ENCODE peak calls at places on chromosome 1, in nine cellular contexts. One of them, this sample, is unnamed.

GRCh38 chr1:160629286-160630210 is 17.3 kb downstream of the SLAMF1 start:
- DNase-seq in sigmoid colon: no peak
- DNase-seq in stomach: peak
- DNase-seq in Peyer's patch: no peak
- DNase-seq in tibial nerve: no peak
- DNase-seq in heart left ventricle: peak
- DNase-seq in transverse colon: peak
- DNase-seq in esophagus squamous epithelium: no peak
- DNase-seq in HCT116: no peak
- DNase-seq in this sample: no peak

GRCh38 chr1:202279806-202280205 is 61.9 kb downstream of the UBE2T start:
- DNase-seq in sigmoid colon: no peak
- DNase-seq in stomach: no peak
- DNase-seq in Peyer's patch: no peak
- DNase-seq in tibial nerve: no peak
- DNase-seq in heart left ventricle: no peak
- DNase-seq in transverse colon: no peak
- DNase-seq in esophagus squamous epithelium: no peak
- DNase-seq in HCT116: no peak
- DNase-seq in this sample: no peak

GRCh38 chr1:20840731-20841130 is 53.6 kb upstream of the HP1BP3 start:
- DNase-seq in sigmoid colon: no peak
- DNase-seq in stomach: no peak
- DNase-seq in Peyer's patch: no peak
- DNase-seq in tibial nerve: no peak
- DNase-seq in heart left ventricle: no peak
- DNase-seq in transverse colon: no peak
- DNase-seq in esophagus squamous epithelium: no peak
- DNase-seq in HCT116: no peak
- DNase-seq in this sample: no peak

GRCh38 chr1:81936838-81937237 is 136.1 kb downstream of the ADGRL2 start:
- DNase-seq in sigmoid colon: no peak
- DNase-seq in stomach: no peak
- DNase-seq in Peyer's patch: no peak
- DNase-seq in tibial nerve: no peak
- DNase-seq in heart left ventricle: no peak
- DNase-seq in transverse colon: no peak
- DNase-seq in esophagus squamous epithelium: no peak
- DNase-seq in HCT116: no peak
- DNase-seq in this sample: no peak

GRCh38 chr1:30397576-30397975 is 325.8 kb downstream of the MATN1 start:
- DNase-seq in sigmoid colon: peak
- DNase-seq in stomach: no peak
- DNase-seq in Peyer's patch: no peak
- DNase-seq in tibial nerve: no peak
- DNase-seq in heart left ventricle: no peak
- DNase-seq in transverse colon: no peak
- DNase-seq in esophagus squamous epithelium: no peak
- DNase-seq in HCT116: no peak
- DNase-seq in this sample: no peak

GRCh38 chr1:160637821-160638539 is 8.9 kb downstream of the SLAMF1 start:
- DNase-seq in sigmoid colon: no peak
- DNase-seq in stomach: no peak
- DNase-seq in Peyer's patch: no peak
- DNase-seq in tibial nerve: no peak
- DNase-seq in heart left ventricle: no peak
- DNase-seq in transverse colon: no peak
- DNase-seq in esophagus squamous epithelium: no peak
- DNase-seq in HCT116: no peak
- DNase-seq in this sample: no peak

GRCh38 chr1:165949335-165950130 is 122.1 kb downstream of the UCK2 start:
- DNase-seq in sigmoid colon: no peak
- DNase-seq in stomach: no peak
- DNase-seq in Peyer's patch: no peak
- DNase-seq in tibial nerve: no peak
- DNase-seq in heart left ventricle: no peak
- DNase-seq in transverse colon: no peak
- DNase-seq in esophagus squamous epithelium: no peak
- DNase-seq in HCT116: no peak
- DNase-seq in this sample: no peak

GRCh38 chr1:1109743-1110142 is 6.1 kb downstream of the C1orf159 start:
- DNase-seq in sigmoid colon: peak
- DNase-seq in stomach: peak
- DNase-seq in Peyer's patch: peak
- DNase-seq in tibial nerve: no peak
- DNase-seq in heart left ventricle: no peak
- DNase-seq in transverse colon: peak
- DNase-seq in esophagus squamous epithelium: no peak
- DNase-seq in HCT116: no peak
- DNase-seq in this sample: no peak

DNA sequence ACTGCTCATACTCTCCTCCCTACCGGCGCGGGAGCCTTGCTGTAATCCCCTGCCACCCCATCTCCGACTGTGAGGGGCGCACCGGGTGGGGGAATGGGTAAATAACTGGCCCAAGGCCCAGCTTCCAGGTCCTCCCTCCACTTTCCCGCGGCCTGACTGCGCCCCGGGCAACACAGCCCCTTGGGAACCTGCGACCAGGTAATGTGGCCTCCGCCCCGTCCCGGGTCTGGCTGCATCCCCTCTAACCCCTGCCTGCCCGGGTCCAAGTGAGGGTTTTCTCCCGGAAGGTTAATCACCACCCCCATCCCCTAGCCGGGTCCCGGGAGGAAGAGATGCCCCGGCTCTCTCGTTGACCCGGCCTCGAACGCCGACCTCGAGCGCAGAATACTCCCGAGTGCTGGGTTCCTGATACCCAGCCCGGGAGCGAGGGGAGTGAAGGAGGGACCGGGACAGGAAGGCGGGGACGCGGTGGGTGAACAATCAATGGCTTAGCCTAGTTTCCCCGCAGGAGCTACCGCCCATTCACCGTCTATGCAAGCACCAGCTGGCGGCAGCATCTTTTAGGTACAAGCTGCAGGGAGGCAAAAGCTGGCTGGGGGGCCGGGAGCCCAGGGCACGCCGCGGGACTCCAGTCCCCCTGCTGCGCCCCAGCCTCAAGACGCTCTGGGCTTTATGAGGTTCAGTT is 5.9 kb upstream of the LHX9 start:
- DNase-seq in sigmoid colon: no peak
- DNase-seq in stomach: no peak
- DNase-seq in Peyer's patch: peak
- DNase-seq in tibial nerve: no peak
- DNase-seq in heart left ventricle: no peak
- DNase-seq in transverse colon: no peak
- DNase-seq in esophagus squamous epithelium: no peak
- DNase-seq in HCT116: no peak
- DNase-seq in this sample: no peak
- H3K4me3 ChIP-seq in sigmoid colon: no peak
- H3K4me3 ChIP-seq in stomach: peak
- H3K4me3 ChIP-seq in Peyer's patch: no peak
- H3K4me3 ChIP-seq in tibial nerve: no peak
- H3K4me3 ChIP-seq in heart left ventricle: no peak
- H3K4me3 ChIP-seq in transverse colon: no peak
- H3K4me3 ChIP-seq in esophagus squamous epithelium: peak
- H3K4me3 ChIP-seq in HCT116: no peak
- H3K4me3 ChIP-seq in this sample: no peak

DNA sequence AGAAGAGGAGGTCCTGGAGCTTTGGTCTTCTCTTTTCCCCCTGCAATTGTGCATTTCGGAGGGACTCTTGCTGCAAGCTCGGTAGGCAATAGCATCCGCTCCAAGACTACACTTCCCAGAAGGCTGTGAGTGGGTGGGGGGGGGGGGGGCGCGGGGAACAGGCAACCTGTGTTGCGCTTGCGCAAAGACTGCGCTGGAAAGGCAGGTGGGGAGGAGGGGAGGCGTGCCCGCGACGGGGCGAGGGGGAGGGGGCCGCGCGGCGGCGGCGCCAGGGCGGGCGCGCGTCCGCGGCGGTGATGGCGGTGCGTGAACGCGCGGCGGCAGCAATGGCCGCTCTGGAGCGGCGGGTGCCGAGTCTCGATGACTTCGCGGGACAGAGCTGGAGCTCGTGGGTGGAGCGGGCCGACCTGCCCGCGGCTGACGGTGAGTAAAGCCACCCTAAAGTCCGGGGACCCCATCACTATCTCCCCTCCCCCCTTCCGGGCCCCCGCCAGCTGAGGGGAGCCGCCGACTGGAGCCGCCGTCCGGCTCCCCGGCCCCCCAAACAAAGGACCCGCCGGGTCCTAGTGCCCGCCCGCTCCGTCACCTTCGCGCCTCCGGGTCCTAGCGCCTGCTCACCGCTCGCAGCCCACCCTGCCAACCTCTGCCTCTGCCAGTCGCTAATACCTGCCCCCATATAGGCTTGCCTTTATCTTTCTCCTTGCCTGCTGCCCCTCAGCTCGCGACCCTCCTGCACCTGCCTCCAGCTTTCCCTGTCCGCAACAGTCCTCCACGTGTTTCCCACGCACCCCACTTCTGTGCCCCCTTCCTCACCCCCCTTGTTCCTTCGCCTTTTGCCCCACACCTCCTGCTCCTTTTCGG is at the start of gene ATXN7L2:
- DNase-seq in sigmoid colon: peak
- DNase-seq in stomach: peak
- DNase-seq in Peyer's patch: peak
- DNase-seq in tibial nerve: peak
- DNase-seq in heart left ventricle: peak
- DNase-seq in transverse colon: peak
- DNase-seq in esophagus squamous epithelium: peak
- DNase-seq in HCT116: peak
- DNase-seq in this sample: peak
- TF ChIP-seq POLR2A in sigmoid colon: no peak
- TF ChIP-seq POLR2A in stomach: no peak
- TF ChIP-seq POLR2A in Peyer's patch: peak
- TF ChIP-seq POLR2A in tibial nerve: no peak
- TF ChIP-seq POLR2A in heart left ventricle: peak
- TF ChIP-seq POLR2A in transverse colon: peak
- TF ChIP-seq POLR2A in esophagus squamous epithelium: no peak
- TF ChIP-seq POLR2A in HCT116: peak
- TF ChIP-seq POLR2A in this sample: peak

GRCh38 chr1:167517535-167518330 is 596 bp downstream of the CD247 start:
- DNase-seq in sigmoid colon: no peak
- DNase-seq in stomach: no peak
- DNase-seq in Peyer's patch: no peak
- DNase-seq in tibial nerve: no peak
- DNase-seq in heart left ventricle: no peak
- DNase-seq in transverse colon: peak
- DNase-seq in esophagus squamous epithelium: no peak
- DNase-seq in HCT116: no peak
- DNase-seq in this sample: no peak

GRCh38 chr1:167515893-167516321 is 2.4 kb downstream of the CD247 start:
- DNase-seq in sigmoid colon: no peak
- DNase-seq in stomach: no peak
- DNase-seq in Peyer's patch: no peak
- DNase-seq in tibial nerve: no peak
- DNase-seq in heart left ventricle: no peak
- DNase-seq in transverse colon: no peak
- DNase-seq in esophagus squamous epithelium: no peak
- DNase-seq in HCT116: no peak
- DNase-seq in this sample: no peak

GRCh38 chr1:167515461-167515860 is 2.9 kb downstream of the CD247 start:
- DNase-seq in sigmoid colon: no peak
- DNase-seq in stomach: no peak
- DNase-seq in Peyer's patch: no peak
- DNase-seq in tibial nerve: no peak
- DNase-seq in heart left ventricle: no peak
- DNase-seq in transverse colon: no peak
- DNase-seq in esophagus squamous epithelium: no peak
- DNase-seq in HCT116: no peak
- DNase-seq in this sample: no peak

GRCh38 chr1:167518331-167518700 is at the start of gene CD247:
- DNase-seq in sigmoid colon: no peak
- DNase-seq in stomach: no peak
- DNase-seq in Peyer's patch: no peak
- DNase-seq in tibial nerve: no peak
- DNase-seq in heart left ventricle: no peak
- DNase-seq in transverse colon: peak
- DNase-seq in esophagus squamous epithelium: no peak
- DNase-seq in HCT116: no peak
- DNase-seq in this sample: no peak

DNA sequence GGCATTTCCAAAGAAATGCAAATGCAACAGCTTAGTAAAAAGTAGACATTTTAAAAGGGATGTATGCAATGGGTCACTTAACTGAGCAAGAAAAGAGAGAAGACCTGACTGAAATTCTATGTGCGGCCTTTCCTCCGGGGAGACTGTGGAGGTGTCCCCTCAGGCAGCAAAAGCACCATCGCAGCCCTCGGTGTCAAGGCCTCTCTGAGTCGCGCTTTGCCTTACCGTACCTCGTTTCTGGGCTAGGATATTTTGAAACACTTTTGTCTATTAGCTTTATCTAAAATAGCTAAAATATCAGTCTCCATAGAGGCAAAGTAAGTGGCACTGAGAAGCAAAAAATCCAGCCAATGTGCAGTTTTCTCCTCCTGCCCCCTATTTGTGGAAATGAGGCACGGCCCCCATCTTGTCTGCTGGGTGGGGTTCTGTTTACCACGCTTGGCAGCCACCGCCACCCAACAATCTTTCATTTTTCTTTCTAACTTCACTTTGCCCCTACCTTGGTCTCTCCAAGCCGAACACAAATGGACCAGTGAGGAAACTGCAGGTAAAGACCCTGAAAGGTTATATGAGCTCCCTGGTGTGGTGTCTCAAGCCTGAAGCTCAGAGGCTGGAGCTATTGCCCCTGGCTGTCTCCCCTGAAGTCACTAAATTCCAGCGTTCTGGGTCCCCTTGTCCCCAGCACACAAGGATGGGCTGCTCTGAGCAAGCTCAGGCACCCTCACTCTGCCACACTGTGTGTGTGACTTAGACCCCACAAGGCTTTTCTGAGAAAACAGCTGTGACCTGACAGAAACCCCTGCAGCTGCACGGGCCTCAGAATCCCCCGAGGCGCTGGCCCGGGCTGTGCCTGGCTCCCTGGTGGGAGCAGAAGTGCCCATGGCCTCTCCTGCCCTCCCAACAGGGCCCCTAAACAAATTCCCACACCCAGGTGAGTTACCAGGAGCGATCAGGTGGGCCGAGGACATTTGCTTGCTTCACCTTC is 1.6 kb downstream of the CD247 start:
- DNase-seq in sigmoid colon: no peak
- DNase-seq in stomach: no peak
- DNase-seq in Peyer's patch: no peak
- DNase-seq in tibial nerve: no peak
- DNase-seq in heart left ventricle: no peak
- DNase-seq in transverse colon: no peak
- DNase-seq in esophagus squamous epithelium: no peak
- DNase-seq in HCT116: no peak
- DNase-seq in this sample: no peak
- H3K4me3 ChIP-seq in sigmoid colon: no peak
- H3K4me3 ChIP-seq in stomach: peak
- H3K4me3 ChIP-seq in Peyer's patch: peak
- H3K4me3 ChIP-seq in tibial nerve: no peak
- H3K4me3 ChIP-seq in heart left ventricle: no peak
- H3K4me3 ChIP-seq in transverse colon: peak
- H3K4me3 ChIP-seq in esophagus squamous epithelium: peak
- H3K4me3 ChIP-seq in HCT116: no peak
- H3K4me3 ChIP-seq in this sample: no peak

GRCh38 chr1:168833352-168833751 is 104.3 kb upstream of the DPT start:
- DNase-seq in sigmoid colon: no peak
- DNase-seq in stomach: no peak
- DNase-seq in Peyer's patch: no peak
- DNase-seq in tibial nerve: no peak
- DNase-seq in heart left ventricle: no peak
- DNase-seq in transverse colon: no peak
- DNase-seq in esophagus squamous epithelium: no peak
- DNase-seq in HCT116: no peak
- DNase-seq in this sample: no peak

GRCh38 chr1:168835153-168835648 is 106.2 kb upstream of the DPT start:
- DNase-seq in sigmoid colon: no peak
- DNase-seq in stomach: no peak
- DNase-seq in Peyer's patch: no peak
- DNase-seq in tibial nerve: no peak
- DNase-seq in heart left ventricle: no peak
- DNase-seq in transverse colon: no peak
- DNase-seq in esophagus squamous epithelium: no peak
- DNase-seq in HCT116: no peak
- DNase-seq in this sample: no peak

GRCh38 chr1:168833801-168834224 is 104.8 kb upstream of the DPT start:
- DNase-seq in sigmoid colon: no peak
- DNase-seq in stomach: no peak
- DNase-seq in Peyer's patch: peak
- DNase-seq in tibial nerve: no peak
- DNase-seq in heart left ventricle: no peak
- DNase-seq in transverse colon: no peak
- DNase-seq in esophagus squamous epithelium: no peak
- DNase-seq in HCT116: no peak
- DNase-seq in this sample: no peak

GRCh38 chr1:168835791-168836190 is 106.8 kb upstream of the DPT start:
- DNase-seq in sigmoid colon: no peak
- DNase-seq in stomach: no peak
- DNase-seq in Peyer's patch: no peak
- DNase-seq in tibial nerve: no peak
- DNase-seq in heart left ventricle: no peak
- DNase-seq in transverse colon: no peak
- DNase-seq in esophagus squamous epithelium: no peak
- DNase-seq in HCT116: no peak
- DNase-seq in this sample: no peak

GRCh38 chr1:168834225-168834872 is 105.3 kb upstream of the DPT start:
- DNase-seq in sigmoid colon: no peak
- DNase-seq in stomach: no peak
- DNase-seq in Peyer's patch: no peak
- DNase-seq in tibial nerve: no peak
- DNase-seq in heart left ventricle: no peak
- DNase-seq in transverse colon: no peak
- DNase-seq in esophagus squamous epithelium: no peak
- DNase-seq in HCT116: no peak
- DNase-seq in this sample: no peak
- TF ChIP-seq POLR2A in sigmoid colon: no peak
- TF ChIP-seq POLR2A in stomach: no peak
- TF ChIP-seq POLR2A in Peyer's patch: peak
- TF ChIP-seq POLR2A in tibial nerve: no peak
- TF ChIP-seq POLR2A in heart left ventricle: no peak
- TF ChIP-seq POLR2A in transverse colon: no peak
- TF ChIP-seq POLR2A in esophagus squamous epithelium: no peak
- TF ChIP-seq POLR2A in HCT116: no peak
- TF ChIP-seq POLR2A in this sample: no peak